ENCODE peak calls at places on chromosomes 4 and X, in eight cellular contexts. One of them, this sample, is unnamed.

GRCh38 chrX:46653482-46653881 is 79.9 kb downstream of the CHST7 start:
- DNase-seq in SK-N-SH: peak; percentile 34
- DNase-seq in tibial artery: no peak
- DNase-seq in CD8-positive, alpha-beta T cell: no peak
- DNase-seq in Peyer's patch: no peak
- DNase-seq in stomach: no peak
- DNase-seq in lung: no peak
- DNase-seq in mammary epithelial cell: no peak
- DNase-seq in this sample: no peak

GRCh38 chrX:124842205-124842604 is 477.5 kb upstream of the TEX13C start:
- DNase-seq in SK-N-SH: no peak
- DNase-seq in tibial artery: no peak
- DNase-seq in CD8-positive, alpha-beta T cell: no peak
- DNase-seq in Peyer's patch: no peak
- DNase-seq in stomach: no peak
- DNase-seq in lung: no peak
- DNase-seq in mammary epithelial cell: no peak
- DNase-seq in this sample: no peak

GRCh38 chr4:1072830-1073446 is 40.4 kb downstream of the RNF212 start:
- DNase-seq in SK-N-SH: peak; percentile 61
- DNase-seq in tibial artery: peak; percentile 73
- DNase-seq in CD8-positive, alpha-beta T cell: peak; percentile 56
- DNase-seq in Peyer's patch: peak; percentile 56
- DNase-seq in stomach: peak; percentile 74
- DNase-seq in lung: peak; percentile 54
- DNase-seq in mammary epithelial cell: peak; percentile 55
- DNase-seq in this sample: peak; percentile 79

GRCh38 chrX:124373348-124373747 is 27.0 kb downstream of the SH2D1A start:
- DNase-seq in SK-N-SH: no peak
- DNase-seq in tibial artery: no peak
- DNase-seq in CD8-positive, alpha-beta T cell: no peak
- DNase-seq in Peyer's patch: no peak
- DNase-seq in stomach: no peak
- DNase-seq in lung: no peak
- DNase-seq in mammary epithelial cell: peak; percentile 1
- DNase-seq in this sample: no peak

GRCh38 chr4:181646864-181647263 is 596.3 kb upstream of the TENM3 start:
- DNase-seq in SK-N-SH: no peak
- DNase-seq in tibial artery: no peak
- DNase-seq in CD8-positive, alpha-beta T cell: no peak
- DNase-seq in Peyer's patch: no peak
- DNase-seq in stomach: no peak
- DNase-seq in lung: no peak
- DNase-seq in mammary epithelial cell: peak; percentile 13
- DNase-seq in this sample: no peak

GRCh38 chrX:50648151-50648550 is 165.8 kb downstream of the SHROOM4 start:
- DNase-seq in SK-N-SH: no peak
- DNase-seq in tibial artery: no peak
- DNase-seq in CD8-positive, alpha-beta T cell: no peak
- DNase-seq in Peyer's patch: no peak
- DNase-seq in stomach: no peak
- DNase-seq in lung: no peak
- DNase-seq in mammary epithelial cell: peak; percentile 69
- DNase-seq in this sample: no peak

GRCh38 chr4:86026720-86027119 is 333.1 kb downstream of the MAPK10 start:
- DNase-seq in SK-N-SH: no peak
- DNase-seq in tibial artery: no peak
- DNase-seq in CD8-positive, alpha-beta T cell: no peak
- DNase-seq in Peyer's patch: no peak
- DNase-seq in stomach: no peak
- DNase-seq in lung: no peak
- DNase-seq in mammary epithelial cell: no peak
- DNase-seq in this sample: no peak

GRCh38 chrX:96430756-96431455 is 253.7 kb upstream of the DIAPH2 start:
- DNase-seq in SK-N-SH: no peak
- DNase-seq in tibial artery: no peak
- DNase-seq in CD8-positive, alpha-beta T cell: no peak
- DNase-seq in Peyer's patch: no peak
- DNase-seq in stomach: no peak
- DNase-seq in lung: no peak
- DNase-seq in mammary epithelial cell: no peak
- DNase-seq in this sample: no peak

GRCh38 chrX:48711162-48711928 is 14.8 kb downstream of the SUV39H1 start:
- DNase-seq in SK-N-SH: no peak
- DNase-seq in tibial artery: no peak
- DNase-seq in CD8-positive, alpha-beta T cell: no peak
- DNase-seq in Peyer's patch: no peak
- DNase-seq in stomach: no peak
- DNase-seq in lung: no peak
- DNase-seq in mammary epithelial cell: no peak
- DNase-seq in this sample: no peak

GRCh38 chrX:120604359-120604782 is 470 bp downstream of the MCTS1 start:
- DNase-seq in SK-N-SH: peak; percentile 55
- DNase-seq in tibial artery: no peak
- DNase-seq in CD8-positive, alpha-beta T cell: peak; percentile 20
- DNase-seq in Peyer's patch: no peak
- DNase-seq in stomach: no peak
- DNase-seq in lung: no peak
- DNase-seq in mammary epithelial cell: peak; percentile 25
- DNase-seq in this sample: peak; percentile 37

GRCh38 chr4:8235224-8235623 is 34.3 kb upstream of the HTRA3 start:
- DNase-seq in SK-N-SH: no peak
- DNase-seq in tibial artery: no peak
- DNase-seq in CD8-positive, alpha-beta T cell: no peak
- DNase-seq in Peyer's patch: peak; percentile 27
- DNase-seq in stomach: no peak
- DNase-seq in lung: no peak
- DNase-seq in mammary epithelial cell: no peak
- DNase-seq in this sample: no peak

GRCh38 chr4:19380600-19380999 is 871.1 kb upstream of the SLIT2 start:
- DNase-seq in SK-N-SH: no peak
- DNase-seq in tibial artery: no peak
- DNase-seq in CD8-positive, alpha-beta T cell: no peak
- DNase-seq in Peyer's patch: no peak
- DNase-seq in stomach: no peak
- DNase-seq in lung: no peak
- DNase-seq in mammary epithelial cell: no peak
- DNase-seq in this sample: no peak

GRCh38 chr4:73753215-73753614 is 12.8 kb downstream of the CXCL8 start:
- DNase-seq in SK-N-SH: no peak
- DNase-seq in tibial artery: no peak
- DNase-seq in CD8-positive, alpha-beta T cell: no peak
- DNase-seq in Peyer's patch: no peak
- DNase-seq in stomach: no peak
- DNase-seq in lung: no peak
- DNase-seq in mammary epithelial cell: peak; percentile 46
- DNase-seq in this sample: no peak

GRCh38 chrX:11423362-11423818 is 130.2 kb downstream of the AMELX start:
- DNase-seq in SK-N-SH: no peak
- DNase-seq in tibial artery: no peak
- DNase-seq in CD8-positive, alpha-beta T cell: no peak
- DNase-seq in Peyer's patch: peak; percentile 22
- DNase-seq in stomach: peak; percentile 29
- DNase-seq in lung: peak; percentile 33
- DNase-seq in mammary epithelial cell: peak; percentile 30
- DNase-seq in this sample: peak; percentile 25

GRCh38 chr4:134879019-134879418 is 677.4 kb upstream of the PABPC4L start:
- DNase-seq in SK-N-SH: no peak
- DNase-seq in tibial artery: no peak
- DNase-seq in CD8-positive, alpha-beta T cell: no peak
- DNase-seq in Peyer's patch: no peak
- DNase-seq in stomach: no peak
- DNase-seq in lung: no peak
- DNase-seq in mammary epithelial cell: no peak
- DNase-seq in this sample: no peak

GRCh38 chrX:5726246-5726645 is 502.4 kb downstream of the NLGN4X start:
- DNase-seq in SK-N-SH: no peak
- DNase-seq in tibial artery: no peak
- DNase-seq in CD8-positive, alpha-beta T cell: no peak
- DNase-seq in Peyer's patch: no peak
- DNase-seq in stomach: no peak
- DNase-seq in lung: no peak
- DNase-seq in mammary epithelial cell: peak; percentile 90
- DNase-seq in this sample: no peak

GRCh38 chrX:83511208-83511607 is 3.1 kb downstream of the POU3F4 start:
- DNase-seq in SK-N-SH: peak; percentile 21
- DNase-seq in tibial artery: no peak
- DNase-seq in CD8-positive, alpha-beta T cell: no peak
- DNase-seq in Peyer's patch: no peak
- DNase-seq in stomach: no peak
- DNase-seq in lung: no peak
- DNase-seq in mammary epithelial cell: no peak
- DNase-seq in this sample: no peak

GRCh38 chr4:41256740-41257256 is at the start of gene UCHL1:
- DNase-seq in SK-N-SH: peak; percentile 97
- DNase-seq in tibial artery: peak; percentile 65
- DNase-seq in CD8-positive, alpha-beta T cell: no peak
- DNase-seq in Peyer's patch: no peak
- DNase-seq in stomach: peak; percentile 26
- DNase-seq in lung: no peak
- DNase-seq in mammary epithelial cell: no peak
- DNase-seq in this sample: no peak

GRCh38 chr4:89242864-89243740 is 64.5 kb downstream of the GPRIN3 start:
- DNase-seq in SK-N-SH: no peak
- DNase-seq in tibial artery: no peak
- DNase-seq in CD8-positive, alpha-beta T cell: no peak
- DNase-seq in Peyer's patch: no peak
- DNase-seq in stomach: no peak
- DNase-seq in lung: no peak
- DNase-seq in mammary epithelial cell: no peak
- DNase-seq in this sample: no peak

GRCh38 chr4:12712648-12713339 is 771.3 kb downstream of the RAB28 start:
- DNase-seq in SK-N-SH: no peak
- DNase-seq in tibial artery: no peak
- DNase-seq in CD8-positive, alpha-beta T cell: no peak
- DNase-seq in Peyer's patch: no peak
- DNase-seq in stomach: no peak
- DNase-seq in lung: no peak
- DNase-seq in mammary epithelial cell: no peak
- DNase-seq in this sample: no peak

GRCh38 chr4:2715426-2715825 is 40.7 kb downstream of the TNIP2 start:
- DNase-seq in SK-N-SH: no peak
- DNase-seq in tibial artery: no peak
- DNase-seq in CD8-positive, alpha-beta T cell: no peak
- DNase-seq in Peyer's patch: no peak
- DNase-seq in stomach: no peak
- DNase-seq in lung: no peak
- DNase-seq in mammary epithelial cell: no peak
- DNase-seq in this sample: no peak
- H3K36me3 ChIP-seq in SK-N-SH: peaks cover 61% of the 10 kb centered on the region
- H3K36me3 ChIP-seq in tibial artery: peaks cover 45% of the 10 kb centered on the region
- H3K36me3 ChIP-seq in CD8-positive, alpha-beta T cell: peaks cover 9% of the 10 kb centered on the region
- H3K36me3 ChIP-seq in Peyer's patch: no peaks in the 10 kb centered on the region
- H3K36me3 ChIP-seq in stomach: peaks cover 57% of the 10 kb centered on the region
- H3K36me3 ChIP-seq in lung: peaks cover 4% of the 10 kb centered on the region
- H3K36me3 ChIP-seq in mammary epithelial cell: peaks cover 13% of the 10 kb centered on the region
- H3K36me3 ChIP-seq in this sample: peaks cover 6% of the 10 kb centered on the region

GRCh38 chrX:130091976-130092522 is 18.2 kb downstream of the ELF4 start:
- DNase-seq in SK-N-SH: no peak
- DNase-seq in tibial artery: no peak
- DNase-seq in CD8-positive, alpha-beta T cell: peak; percentile 83
- DNase-seq in Peyer's patch: peak; percentile 90
- DNase-seq in stomach: peak; percentile 63
- DNase-seq in lung: peak; percentile 64
- DNase-seq in mammary epithelial cell: no peak
- DNase-seq in this sample: peak; percentile 75
- H3K4me3 ChIP-seq in SK-N-SH: no peak overlapping the region
- H3K4me3 ChIP-seq in tibial artery: no peak overlapping the region
- H3K4me3 ChIP-seq in CD8-positive, alpha-beta T cell: peak overlapping the region; percentile 50
- H3K4me3 ChIP-seq in Peyer's patch: peak overlapping the region; percentile 24
- H3K4me3 ChIP-seq in stomach: no peak overlapping the region
- H3K4me3 ChIP-seq in lung: no peak overlapping the region
- H3K4me3 ChIP-seq in mammary epithelial cell: no peak overlapping the region
- H3K4me3 ChIP-seq in this sample: no peak overlapping the region

GRCh38 chrX:17595456-17596035 is 141.7 kb upstream of the SCML1 start:
- DNase-seq in SK-N-SH: no peak
- DNase-seq in tibial artery: no peak
- DNase-seq in CD8-positive, alpha-beta T cell: no peak
- DNase-seq in Peyer's patch: no peak
- DNase-seq in stomach: no peak
- DNase-seq in lung: no peak
- DNase-seq in mammary epithelial cell: peak; percentile 81
- DNase-seq in this sample: no peak

GRCh38 chrX:17588303-17588702 is 149.0 kb upstream of the SCML1 start:
- DNase-seq in SK-N-SH: no peak
- DNase-seq in tibial artery: no peak
- DNase-seq in CD8-positive, alpha-beta T cell: no peak
- DNase-seq in Peyer's patch: no peak
- DNase-seq in stomach: no peak
- DNase-seq in lung: no peak
- DNase-seq in mammary epithelial cell: no peak
- DNase-seq in this sample: no peak

GRCh38 chrX:17592117-17592516 is 145.2 kb upstream of the SCML1 start:
- DNase-seq in SK-N-SH: no peak
- DNase-seq in tibial artery: no peak
- DNase-seq in CD8-positive, alpha-beta T cell: no peak
- DNase-seq in Peyer's patch: no peak
- DNase-seq in stomach: no peak
- DNase-seq in lung: no peak
- DNase-seq in mammary epithelial cell: no peak
- DNase-seq in this sample: no peak

GRCh38 chrX:17590892-17591740 is 146.2 kb upstream of the SCML1 start:
- DNase-seq in SK-N-SH: peak; percentile 49
- DNase-seq in tibial artery: peak; percentile 77
- DNase-seq in CD8-positive, alpha-beta T cell: peak; percentile 10
- DNase-seq in Peyer's patch: no peak
- DNase-seq in stomach: peak; percentile 65
- DNase-seq in lung: peak; percentile 47
- DNase-seq in mammary epithelial cell: peak; percentile 64
- DNase-seq in this sample: peak; percentile 64

GRCh38 chrX:17591741-17592110 is 145.6 kb upstream of the SCML1 start:
- DNase-seq in SK-N-SH: no peak
- DNase-seq in tibial artery: no peak
- DNase-seq in CD8-positive, alpha-beta T cell: no peak
- DNase-seq in Peyer's patch: no peak
- DNase-seq in stomach: no peak
- DNase-seq in lung: no peak
- DNase-seq in mammary epithelial cell: peak; percentile 72
- DNase-seq in this sample: no peak
- TF ChIP-seq CTCF in SK-N-SH: no peak
- TF ChIP-seq CTCF in tibial artery: no peak
- TF ChIP-seq CTCF in CD8-positive, alpha-beta T cell: no peak
- TF ChIP-seq CTCF in Peyer's patch: no peak
- TF ChIP-seq CTCF in stomach: no peak
- TF ChIP-seq CTCF in lung: no peak
- TF ChIP-seq CTCF in mammary epithelial cell: peak; percentile 12
- TF ChIP-seq CTCF in this sample: no peak

GRCh38 chrX:1385251-1385794 is 6.6 kb downstream of the SLC25A6 start:
- DNase-seq in SK-N-SH: peak; percentile 27
- DNase-seq in tibial artery: peak; percentile 61
- DNase-seq in CD8-positive, alpha-beta T cell: no peak
- DNase-seq in Peyer's patch: peak; percentile 17
- DNase-seq in stomach: no peak
- DNase-seq in lung: no peak
- DNase-seq in mammary epithelial cell: no peak
- DNase-seq in this sample: no peak
- H3K36me3 ChIP-seq in SK-N-SH: peaks cover 57% of the 10 kb centered on the region
- H3K36me3 ChIP-seq in tibial artery: peaks cover 87% of the 10 kb centered on the region
- H3K36me3 ChIP-seq in CD8-positive, alpha-beta T cell: peaks cover 50% of the 10 kb centered on the region
- H3K36me3 ChIP-seq in Peyer's patch: peaks cover 4% of the 10 kb centered on the region
- H3K36me3 ChIP-seq in stomach: peaks cover 75% of the 10 kb centered on the region
- H3K36me3 ChIP-seq in lung: peaks cover 45% of the 10 kb centered on the region
- H3K36me3 ChIP-seq in mammary epithelial cell: peaks cover 48% of the 10 kb centered on the region
- H3K36me3 ChIP-seq in this sample: peaks cover 30% of the 10 kb centered on the region